ENCODE peak calls at places on chromosomes 6 and 20, in five cellular contexts. One of them, this sample, is unnamed.

GRCh38 chr6:161105408-161105807 is 113.8 kb downstream of the MAP3K4 start:
- DNase-seq in PC-9: no peak
- DNase-seq in astrocyte of the spinal cord: no peak
- DNase-seq in fibroblast of pulmonary artery: no peak
- DNase-seq in amniotic epithelial cell: no peak
- DNase-seq in this sample: no peak

GRCh38 chr20:58712823-58713731 is 20.5 kb downstream of the NPEPL1 start:
- DNase-seq in PC-9: no peak
- DNase-seq in astrocyte of the spinal cord: no peak
- DNase-seq in fibroblast of pulmonary artery: no peak
- DNase-seq in amniotic epithelial cell: no peak
- DNase-seq in this sample: peak

GRCh38 chr20:50015993-50016770 is 33.4 kb downstream of the SNAI1 start:
- DNase-seq in PC-9: no peak
- DNase-seq in astrocyte of the spinal cord: no peak
- DNase-seq in fibroblast of pulmonary artery: no peak
- DNase-seq in amniotic epithelial cell: no peak
- DNase-seq in this sample: no peak

GRCh38 chr6:41541364-41541763 is 4.8 kb upstream of the FOXP4 start:
- DNase-seq in PC-9: no peak
- DNase-seq in astrocyte of the spinal cord: no peak
- DNase-seq in fibroblast of pulmonary artery: no peak
- DNase-seq in amniotic epithelial cell: no peak
- DNase-seq in this sample: no peak

GRCh38 chr6:34439442-34439841 is 13.6 kb upstream of the RPS10 start:
- DNase-seq in PC-9: no peak
- DNase-seq in astrocyte of the spinal cord: no peak
- DNase-seq in fibroblast of pulmonary artery: no peak
- DNase-seq in amniotic epithelial cell: no peak
- DNase-seq in this sample: no peak

GRCh38 chr6:293185-294174 is 1.2 kb downstream of the DUSP22 start:
- DNase-seq in PC-9: no peak
- DNase-seq in astrocyte of the spinal cord: peak
- DNase-seq in fibroblast of pulmonary artery: peak
- DNase-seq in amniotic epithelial cell: peak
- DNase-seq in this sample: peak

GRCh38 chr6:157045831-157046454 is 268.8 kb downstream of the ARID1B start:
- DNase-seq in PC-9: no peak
- DNase-seq in astrocyte of the spinal cord: peak
- DNase-seq in fibroblast of pulmonary artery: peak
- DNase-seq in amniotic epithelial cell: peak
- DNase-seq in this sample: no peak

GRCh38 chr20:25000268-25000801 is 7.8 kb upstream of the APMAP start:
- DNase-seq in PC-9: peak
- DNase-seq in astrocyte of the spinal cord: peak
- DNase-seq in fibroblast of pulmonary artery: peak
- DNase-seq in amniotic epithelial cell: peak
- DNase-seq in this sample: no peak

GRCh38 chr6:42539135-42539534 is 24.7 kb upstream of the UBR2 start:
- DNase-seq in PC-9: no peak
- DNase-seq in astrocyte of the spinal cord: no peak
- DNase-seq in fibroblast of pulmonary artery: no peak
- DNase-seq in amniotic epithelial cell: no peak
- DNase-seq in this sample: no peak

GRCh38 chr20:63754008-63754407 is 14.4 kb downstream of the SLC2A4RG start:
- DNase-seq in PC-9: no peak
- DNase-seq in astrocyte of the spinal cord: no peak
- DNase-seq in fibroblast of pulmonary artery: no peak
- DNase-seq in amniotic epithelial cell: no peak
- DNase-seq in this sample: no peak

GRCh38 chr20:18926972-18927371 is 113.4 kb downstream of the SCP2D1 start:
- DNase-seq in PC-9: no peak
- DNase-seq in astrocyte of the spinal cord: peak
- DNase-seq in fibroblast of pulmonary artery: no peak
- DNase-seq in amniotic epithelial cell: no peak
- DNase-seq in this sample: no peak

GRCh38 chr6:52317841-52318581 is 33.5 kb upstream of the MCM3 start:
- DNase-seq in PC-9: no peak
- DNase-seq in astrocyte of the spinal cord: peak
- DNase-seq in fibroblast of pulmonary artery: peak
- DNase-seq in amniotic epithelial cell: peak
- DNase-seq in this sample: no peak

GRCh38 chr6:46347669-46348068 is 143.6 kb downstream of the RCAN2 start:
- DNase-seq in PC-9: no peak
- DNase-seq in astrocyte of the spinal cord: no peak
- DNase-seq in fibroblast of pulmonary artery: peak
- DNase-seq in amniotic epithelial cell: no peak
- DNase-seq in this sample: no peak

GRCh38 chr20:40663304-40663703 is 25.7 kb downstream of the MAFB start:
- DNase-seq in PC-9: no peak
- DNase-seq in astrocyte of the spinal cord: no peak
- DNase-seq in fibroblast of pulmonary artery: no peak
- DNase-seq in amniotic epithelial cell: no peak
- DNase-seq in this sample: no peak

GRCh38 chr6:35903679-35904078 is 17.2 kb downstream of the SRPK1 start:
- DNase-seq in PC-9: no peak
- DNase-seq in astrocyte of the spinal cord: no peak
- DNase-seq in fibroblast of pulmonary artery: no peak
- DNase-seq in amniotic epithelial cell: no peak
- DNase-seq in this sample: no peak

GRCh38 chr6:70103798-70104197 is 199.1 kb downstream of the COL9A1 start:
- DNase-seq in PC-9: no peak
- DNase-seq in astrocyte of the spinal cord: no peak
- DNase-seq in fibroblast of pulmonary artery: no peak
- DNase-seq in amniotic epithelial cell: no peak
- DNase-seq in this sample: no peak

GRCh38 chr20:63777614-63778013 is 38.0 kb downstream of the SLC2A4RG start:
- DNase-seq in PC-9: no peak
- DNase-seq in astrocyte of the spinal cord: no peak
- DNase-seq in fibroblast of pulmonary artery: no peak
- DNase-seq in amniotic epithelial cell: no peak
- DNase-seq in this sample: no peak

GRCh38 chr6:159871911-159872310 is 18.9 kb upstream of the MAS1 start:
- DNase-seq in PC-9: no peak
- DNase-seq in astrocyte of the spinal cord: no peak
- DNase-seq in fibroblast of pulmonary artery: peak
- DNase-seq in amniotic epithelial cell: peak
- DNase-seq in this sample: no peak

GRCh38 chr6:33194431-33194979 is 2.2 kb upstream of the COL11A2 start:
- DNase-seq in PC-9: no peak
- DNase-seq in astrocyte of the spinal cord: no peak
- DNase-seq in fibroblast of pulmonary artery: no peak
- DNase-seq in amniotic epithelial cell: no peak
- DNase-seq in this sample: no peak

GRCh38 chr20:51156041-51156795 is 133.3 kb upstream of the KCNG1 start:
- DNase-seq in PC-9: no peak
- DNase-seq in astrocyte of the spinal cord: peak
- DNase-seq in fibroblast of pulmonary artery: peak
- DNase-seq in amniotic epithelial cell: peak
- DNase-seq in this sample: peak

GRCh38 chr20:21208999-21209398 is 83.1 kb downstream of the KIZ start:
- DNase-seq in PC-9: no peak
- DNase-seq in astrocyte of the spinal cord: no peak
- DNase-seq in fibroblast of pulmonary artery: no peak
- DNase-seq in amniotic epithelial cell: peak
- DNase-seq in this sample: no peak

GRCh38 chr6:136344420-136344819 is 54.8 kb upstream of the BCLAF1 start:
- DNase-seq in PC-9: no peak
- DNase-seq in astrocyte of the spinal cord: peak
- DNase-seq in fibroblast of pulmonary artery: peak
- DNase-seq in amniotic epithelial cell: peak
- DNase-seq in this sample: no peak

GRCh38 chr6:96963809-96964208 is 39.3 kb downstream of the KLHL32 start:
- DNase-seq in PC-9: no peak
- DNase-seq in astrocyte of the spinal cord: no peak
- DNase-seq in fibroblast of pulmonary artery: no peak
- DNase-seq in amniotic epithelial cell: no peak
- DNase-seq in this sample: no peak

GRCh38 chr6:50804283-50804682 is 14.4 kb upstream of the TFAP2B start:
- DNase-seq in PC-9: no peak
- DNase-seq in astrocyte of the spinal cord: no peak
- DNase-seq in fibroblast of pulmonary artery: no peak
- DNase-seq in amniotic epithelial cell: no peak
- DNase-seq in this sample: no peak

GRCh38 chr6:30483677-30484279 is 5.5 kb upstream of the HLA-E start:
- DNase-seq in PC-9: peak
- DNase-seq in astrocyte of the spinal cord: peak
- DNase-seq in fibroblast of pulmonary artery: peak
- DNase-seq in amniotic epithelial cell: peak
- DNase-seq in this sample: peak